ENCODE peak calls at places on chromosomes 12 and 14, in four cellular contexts. Z is fibroblast of the conjunctiva; A is A549; X is activated CD4-positive, alpha-beta T cell treated with anti-CD3 and anti-CD28 coated beads for 1 hour. W is an unnamed sample.

GRCh38 chr12:62604856-62605255 is 138.2 kb downstream of the MON2 start:
- DNase-seq in X (no peak), Z (peak), A (peak), W (no peak)

GRCh38 chr14:36105401-36105800 is 71.1 kb downstream of the PTCSC3 start:
- DNase-seq in X (no peak), Z (no peak), A (peak), W (no peak)

GRCh38 chr14:54692261-54692861 is 125.4 kb downstream of the SAMD4A start:
- DNase-seq in A (no peak), Z (no peak), X (no peak), W (no peak)

GRCh38 chr12:124751654-124752355 is 111.9 kb downstream of the SCARB1 start:
- DNase-seq in X (no peak), A (no peak), Z (no peak), W (no peak)

GRCh38 chr12:46472893-46473633 is 100.5 kb upstream of the SLC38A2 start:
- DNase-seq in Z (no peak), X (no peak), A (peak), W (no peak)

GRCh38 chr12:1552978-1553471 is 41.4 kb downstream of the FBXL14 start:
- DNase-seq in A (no peak), X (no peak), Z (no peak), W (peak)

GRCh38 chr12:10783252-10783651 is 19.2 kb downstream of the TAS2R7 start:
- DNase-seq in X (no peak), A (no peak), Z (no peak), W (no peak)

GRCh38 chr12:95182868-95183415 is 34.3 kb downstream of the FGD6 start:
- DNase-seq in X (no peak), Z (peak), A (peak), W (peak)

GRCh38 chr14:32633930-32634329 is 304.7 kb upstream of the NPAS3 start:
- DNase-seq in X (no peak), A (no peak), Z (no peak), W (no peak)

GRCh38 chr12:57237952-57238853 is 8.7 kb downstream of the SHMT2 start:
- DNase-seq in A (no peak), X (no peak), Z (no peak), W (no peak)

GRCh38 chr12:124520258-124520657 is 47.2 kb downstream of the NCOR2 start:
- DNase-seq in Z (peak), A (peak), X (no peak), W (no peak)

GRCh38 chr14:61476737-61477410 is 155.5 kb downstream of the PRKCH start:
- DNase-seq in Z (peak), X (peak), A (peak), W (peak)

GRCh38 chr12:84362552-84362897 is 550.1 kb downstream of the SLC6A15 start:
- DNase-seq in A (no peak), Z (no peak), X (no peak), W (no peak)

GRCh38 chr12:91215940-91216454 is 33.4 kb upstream of the DCN start:
- DNase-seq in X (no peak), A (peak), Z (no peak), W (peak)

GRCh38 chr14:105014631-105015030 is 6.3 kb downstream of the CDCA4 start:
- DNase-seq in X (no peak), A (no peak), Z (no peak), W (no peak)

GRCh38 chr12:121124402-121125109 is 8.1 kb upstream of the P2RX7 start:
- DNase-seq in Z (peak), A (peak), X (no peak), W (peak)

GRCh38 chr12:96040305-96041133 is 5.1 kb upstream of the LTA4H start:
- DNase-seq in X (no peak), A (no peak), Z (no peak), W (no peak)

GRCh38 chr14:24984846-24985589 is 64.9 kb downstream of the STXBP6 start:
- DNase-seq in X (no peak), Z (no peak), A (no peak), W (no peak)

GRCh38 chr12:6766651-6767300 is 613 bp downstream of the PTMS start:
- DNase-seq in Z (no peak), A (peak), X (no peak), W (no peak)

GRCh38 chr12:74381968-74382367 is 155.7 kb upstream of the ATXN7L3B start:
- DNase-seq in Z (no peak), A (no peak), X (no peak), W (no peak)

GRCh38 chr14:95918466-95918865 is 41.8 kb downstream of the TUNAR start:
- DNase-seq in X (no peak), A (peak), Z (no peak), W (no peak)

GRCh38 chr14:106848330-106849121 is 1322.1 kb downstream of the TMEM121 start:
- DNase-seq in Z (no peak), X (no peak), A (peak), W (no peak)

GRCh38 chr12:6613776-6614512 is 6.8 kb upstream of the CHD4 start:
- DNase-seq in A (peak), Z (peak), X (no peak), W (peak)

GRCh38 chr14:61184117-61184516 is 97.0 kb downstream of the TMEM30B start:
- DNase-seq in X (no peak), A (no peak), Z (peak), W (peak)

GRCh38 chr12:131636266-131636665 is 74.6 kb upstream of the SFSWAP start:
- DNase-seq in A (no peak), Z (no peak), X (no peak), W (no peak)